ENCODE peak calls at places on chromosomes 4 and X, in four cellular contexts. L, S, F and P are unnamed samples.

GRCh38 chrX:21151051-21151450 is 223.2 kb upstream of the CNKSR2 start:
- DNase-seq in S (no peak), F (no peak), L (no peak), P (no peak)

GRCh38 chr4:126627255-126627654 is 1005.5 kb upstream of the INTU start:
- DNase-seq in L (peak; percentile 45), S (peak; percentile 69), F (no peak), P (no peak)

GRCh38 chrX:98077440-98077839 is 1193.7 kb downstream of the RPA4 start:
- DNase-seq in L (no peak), S (no peak), F (no peak), P (no peak)

GRCh38 chr4:39609454-39609911 is 29.2 kb downstream of the SMIM14 start:
- DNase-seq in L (no peak), F (no peak), S (no peak), P (no peak)

GRCh38 chrX:153538424-153538823 is 21.0 kb downstream of the ATP2B3 start:
- DNase-seq in L (no peak), S (no peak), F (no peak), P (no peak)

GRCh38 chrX:9163153-9163790 is 129.3 kb upstream of the FAM9B start:
- DNase-seq in S (peak; percentile 47), F (no peak), L (peak; percentile 33), P (no peak)

GRCh38 chrX:18354369-18355329 is at the start of gene SCML2:
- DNase-seq in F (peak; percentile 1), S (peak; percentile 69), L (peak; percentile 13), P (no peak)

GRCh38 chr4:866761-867390 is 40.9 kb upstream of the CPLX1 start:
- DNase-seq in F (no peak), S (no peak), L (peak; percentile 32), P (no peak)

GRCh38 chrX:112851806-112852205 is 11.2 kb upstream of the AMOT start:
- DNase-seq in F (no peak), S (no peak), L (peak; percentile 13), P (no peak)

GRCh38 chrX:39152106-39152649 is 350.9 kb downstream of the MID1IP1 start:
- DNase-seq in L (no peak), F (no peak), S (peak; percentile 2), P (no peak)

GRCh38 chrX:17738002-17738713 is 865 bp downstream of the SCML1 start:
- DNase-seq in S (peak; percentile 50), L (peak; percentile 32), F (peak; percentile 9), P (no peak)

GRCh38 chrX:49879656-49880277 is 483 bp downstream of the USP27X start:
- DNase-seq in L (no peak), S (peak; percentile 17), F (no peak), P (no peak)

GRCh38 chr4:101158136-101158485 is 189.2 kb downstream of the PPP3CA start:
- DNase-seq in F (no peak), S (peak; percentile 46), L (peak; percentile 28), P (no peak)

GRCh38 chr4:41976775-41977516 is 4.6 kb upstream of the DCAF4L1 start:
- DNase-seq in L (no peak), F (no peak), S (no peak), P (no peak)

GRCh38 chrX:47540754-47541538 is 20.1 kb upstream of the ARAF start:
- DNase-seq in L (peak; percentile 91), S (peak; percentile 91), F (no peak), P (peak; percentile 74)

GRCh38 chrX:143837444-143837843 is 46.4 kb upstream of the UBE2NL start:
- DNase-seq in F (no peak), L (no peak), S (no peak), P (no peak)

GRCh38 chrX:132622130-132622529 is 133.3 kb upstream of the MBNL3 start:
- DNase-seq in S (peak; percentile 43), F (no peak), L (peak; percentile 44), P (no peak)

GRCh38 chr4:189117426-189117825 is 823.2 kb upstream of the FRG1 start:
- DNase-seq in S (peak; percentile 9), F (no peak), L (no peak), P (no peak)

GRCh38 chr4:142683997-142684396 is 162.1 kb downstream of the INPP4B start:
- DNase-seq in S (no peak), L (no peak), F (no peak), P (no peak)

GRCh38 chrX:14777484-14777883 is 95.4 kb downstream of the FANCB start:
- DNase-seq in L (peak; percentile 6), S (peak; percentile 28), F (no peak), P (no peak)

GRCh38 chr4:156101571-156101970 is 147.9 kb upstream of the CTSO start:
- DNase-seq in S (peak; percentile 51), F (no peak), L (no peak), P (no peak)

GRCh38 chrX:47590984-47591383 is 8.7 kb downstream of the TIMP1 start:
- DNase-seq in F (no peak), S (no peak), L (no peak), P (no peak)

GRCh38 chr4:153267915-153268694 is 63.9 kb downstream of the TRIM2 start:
- DNase-seq in S (no peak), F (no peak), L (no peak), P (no peak)

GRCh38 chr4:27267435-27268355 is 407.1 kb downstream of the STIM2 start:
- DNase-seq in L (no peak), S (no peak), F (no peak), P (no peak)

GRCh38 chr4:54676062-54676461 is 18.3 kb downstream of the KIT start:
- DNase-seq in S (no peak), L (no peak), F (no peak), P (no peak)

GRCh38 chrX:140817943-140818342 is 108.4 kb downstream of the LINC00632 start:
- DNase-seq in F (no peak), L (peak; percentile 22), S (peak; percentile 16), P (no peak)

GRCh38 chrX:10190367-10190766 is 33.6 kb downstream of the CLCN4 start:
- DNase-seq in L (peak; percentile 80), F (no peak), S (peak; percentile 76), P (no peak)

GRCh38 chr4:128601992-128602695 is 207.4 kb upstream of the JADE1 start:
- DNase-seq in S (peak; percentile 44), F (no peak), L (peak; percentile 80), P (no peak)

GRCh38 chr4:85968945-85969830 is 390.7 kb downstream of the MAPK10 start:
- DNase-seq in F (no peak), S (peak; percentile 73), L (peak; percentile 74), P (peak; percentile 30)

GRCh38 chr4:114597410-114598115 is 1.0 kb upstream of the UGT8 start:
- DNase-seq in F (no peak), L (no peak), S (no peak), P (no peak)

GRCh38 chr4:24471623-24472510 is 112.5 kb downstream of the DHX15 start:
- DNase-seq in S (peak; percentile 47), F (no peak), L (peak; percentile 8), P (no peak)

GRCh38 chr4:185889566-185889965 is 77.6 kb upstream of the SORBS2 start:
- DNase-seq in L (no peak), F (no peak), S (no peak), P (no peak)

GRCh38 chrX:41472231-41472815 is 25.2 kb downstream of the NYX start:
- DNase-seq in F (no peak), L (no peak), S (no peak), P (no peak)

GRCh38 chr4:16264798-16265197 is 38.5 kb upstream of the TAPT1 start:
- DNase-seq in L (peak; percentile 62), F (no peak), S (peak; percentile 65), P (no peak)

GRCh38 chr4:115918149-115918548 is 804.7 kb upstream of the NDST4 start:
- DNase-seq in S (no peak), L (no peak), F (no peak), P (no peak)

GRCh38 chrX:17831255-17831654 is 29.8 kb downstream of the RAI2 start:
- DNase-seq in S (no peak), F (no peak), L (no peak), P (no peak)

GRCh38 chr4:76212301-76212700 is 1.3 kb downstream of the SCARB2 start:
- DNase-seq in S (no peak), L (no peak), F (no peak), P (no peak)

DNA sequence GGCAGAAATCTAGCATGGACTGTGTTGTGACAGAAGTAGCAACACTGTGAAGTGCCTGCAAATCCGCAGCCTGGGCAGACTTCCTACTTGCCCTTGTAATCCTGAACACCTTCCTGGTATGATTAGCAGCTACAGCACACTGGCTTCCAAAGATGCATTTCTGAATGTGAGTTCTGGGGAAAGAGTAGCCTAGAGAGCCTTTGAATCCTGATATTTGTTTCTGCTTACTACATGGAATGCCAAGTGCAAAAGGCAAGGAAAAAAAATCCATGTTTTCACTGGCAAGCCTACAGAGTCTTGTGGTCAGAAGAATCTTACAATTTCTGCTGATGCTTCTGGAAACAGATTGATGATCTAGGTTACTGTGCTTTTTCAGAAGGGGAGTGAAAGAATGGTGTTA is 223.7 kb downstream of the COL25A1 start:
- DNase-seq in L (peak; percentile 90), S (peak; percentile 85), F (no peak), P (peak; percentile 55)
- H3K4me3 ChIP-seq in L (no peak overlapping the region), S (no peak overlapping the region), F (no peak overlapping the region), P (no peak overlapping the region)

DNA sequence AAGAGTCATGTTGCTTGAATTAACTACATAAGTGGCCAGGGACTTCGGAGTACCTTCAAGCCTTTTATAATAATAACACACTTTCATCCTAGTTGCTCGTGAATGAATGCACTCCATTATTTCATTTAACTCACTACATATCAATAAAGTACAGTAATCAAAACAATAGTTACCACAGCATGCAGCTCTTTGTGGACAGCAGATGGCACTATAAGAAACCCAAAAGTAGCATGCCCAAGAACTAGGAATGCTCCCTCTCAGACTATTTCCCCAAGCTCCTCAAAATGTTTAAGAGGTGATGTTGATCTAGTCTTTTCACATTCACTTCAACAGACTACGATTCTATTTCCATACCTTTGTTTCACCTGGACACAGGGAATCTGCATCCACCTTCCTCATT is 500.8 kb upstream of the DIAPH2 start:
- DNase-seq in L (no peak), S (peak; percentile 20), F (no peak), P (no peak)
- TF ChIP-seq CTCF in L (peak; percentile 40), S (no peak), F (no peak), P (peak; percentile 49)

GRCh38 chr4:2798399-2799301 is 5.8 kb downstream of the SH3BP2 start:
- DNase-seq in F (no peak), L (no peak), S (peak; percentile 34), P (no peak)

GRCh38 chr4:2799444-2799911 is 6.6 kb downstream of the SH3BP2 start:
- DNase-seq in L (no peak), F (no peak), S (no peak), P (no peak)

GRCh38 chr4:2800691-2801596 is 8.1 kb downstream of the SH3BP2 start:
- DNase-seq in F (no peak), S (peak; percentile 70), L (peak; percentile 88), P (peak; percentile 23)

GRCh38 chr4:2797545-2798305 is 4.8 kb downstream of the SH3BP2 start:
- DNase-seq in L (no peak), F (no peak), S (no peak), P (no peak)

GRCh38 chr4:2799971-2800690 is 7.2 kb downstream of the SH3BP2 start:
- DNase-seq in S (peak; percentile 51), F (no peak), L (no peak), P (no peak)
- H3K4me3 ChIP-seq in S (no peak overlapping the region), F (peak overlapping the region; percentile 34), L (no peak overlapping the region), P (no peak overlapping the region)

DNA sequence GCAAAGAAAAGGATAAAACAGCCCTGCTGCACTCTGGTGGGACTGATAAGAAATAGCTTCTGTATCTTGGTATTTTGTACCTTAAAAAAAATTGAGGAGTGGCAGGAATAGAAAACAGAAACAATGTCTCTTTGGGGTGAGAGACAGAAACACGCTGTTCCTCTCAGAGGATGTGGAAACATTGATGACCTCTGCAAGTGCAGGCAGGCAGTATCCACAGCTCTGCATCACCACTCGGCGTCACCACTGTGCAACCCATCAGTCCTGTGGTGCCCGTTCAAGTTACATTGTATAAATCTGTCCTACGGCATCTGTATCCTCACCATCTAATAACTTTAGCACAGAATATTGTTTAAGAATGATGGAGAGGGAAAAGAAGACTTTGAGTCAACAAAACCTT is 152.4 kb upstream of the SPRY1 start:
- DNase-seq in F (no peak), L (no peak), S (peak; percentile 62), P (no peak)
- TF ChIP-seq CTCF in F (no peak), L (peak; percentile 20), S (no peak), P (no peak)